ENCODE peak calls at places on chromosome 13, in six cellular contexts. One of them, this sample, is unnamed.

GRCh38 chr13:110271313-110271712 is 35.6 kb downstream of the COL4A1 start:
- DNase-seq in heart right ventricle: no peak
- DNase-seq in stimulated activated CD4-positive, alpha-beta T cell treated with anti-CD3 and anti-CD28 coated beads, Interleukin-1b, Interleukin-23, amount 100 ng/mL, for 24 hours: no peak
- DNase-seq in NCI-H146: no peak
- DNase-seq in T-helper 1 cell: no peak
- DNase-seq in effector CD4-positive, alpha-beta T cell: no peak
- DNase-seq in this sample: no peak

GRCh38 chr13:37118002-37118401 is 12.5 kb upstream of the CSNK1A1L start:
- DNase-seq in stimulated activated CD4-positive, alpha-beta T cell treated with anti-CD3 and anti-CD28 coated beads, Interleukin-1b, Interleukin-23, amount 100 ng/mL, for 24 hours: no peak
- DNase-seq in heart right ventricle: peak
- DNase-seq in effector CD4-positive, alpha-beta T cell: no peak
- DNase-seq in T-helper 1 cell: no peak
- DNase-seq in NCI-H146: no peak
- DNase-seq in this sample: no peak

GRCh38 chr13:80783926-80784325 is 443.0 kb upstream of the SPRY2 start:
- DNase-seq in heart right ventricle: no peak
- DNase-seq in effector CD4-positive, alpha-beta T cell: no peak
- DNase-seq in T-helper 1 cell: no peak
- DNase-seq in stimulated activated CD4-positive, alpha-beta T cell treated with anti-CD3 and anti-CD28 coated beads, Interleukin-1b, Interleukin-23, amount 100 ng/mL, for 24 hours: no peak
- DNase-seq in NCI-H146: no peak
- DNase-seq in this sample: no peak

GRCh38 chr13:28652002-28652401 is 6.9 kb upstream of the POMP start:
- DNase-seq in NCI-H146: no peak
- DNase-seq in stimulated activated CD4-positive, alpha-beta T cell treated with anti-CD3 and anti-CD28 coated beads, Interleukin-1b, Interleukin-23, amount 100 ng/mL, for 24 hours: no peak
- DNase-seq in effector CD4-positive, alpha-beta T cell: no peak
- DNase-seq in T-helper 1 cell: no peak
- DNase-seq in heart right ventricle: no peak
- DNase-seq in this sample: no peak

GRCh38 chr13:48235100-48235813 is 2.3 kb downstream of the ITM2B start:
- DNase-seq in stimulated activated CD4-positive, alpha-beta T cell treated with anti-CD3 and anti-CD28 coated beads, Interleukin-1b, Interleukin-23, amount 100 ng/mL, for 24 hours: no peak
- DNase-seq in T-helper 1 cell: no peak
- DNase-seq in NCI-H146: peak
- DNase-seq in effector CD4-positive, alpha-beta T cell: no peak
- DNase-seq in heart right ventricle: no peak
- DNase-seq in this sample: peak

GRCh38 chr13:67967031-67967430 is 736.9 kb upstream of the PCDH9 start:
- DNase-seq in heart right ventricle: no peak
- DNase-seq in NCI-H146: no peak
- DNase-seq in T-helper 1 cell: no peak
- DNase-seq in effector CD4-positive, alpha-beta T cell: no peak
- DNase-seq in stimulated activated CD4-positive, alpha-beta T cell treated with anti-CD3 and anti-CD28 coated beads, Interleukin-1b, Interleukin-23, amount 100 ng/mL, for 24 hours: no peak
- DNase-seq in this sample: no peak

GRCh38 chr13:95676775-95677563 is at the start of gene DNAJC3:
- DNase-seq in NCI-H146: peak
- DNase-seq in heart right ventricle: peak
- DNase-seq in T-helper 1 cell: peak
- DNase-seq in effector CD4-positive, alpha-beta T cell: peak
- DNase-seq in stimulated activated CD4-positive, alpha-beta T cell treated with anti-CD3 and anti-CD28 coated beads, Interleukin-1b, Interleukin-23, amount 100 ng/mL, for 24 hours: peak
- DNase-seq in this sample: peak

GRCh38 chr13:90918551-90918950 is 428.9 kb upstream of the MIR17HG start:
- DNase-seq in T-helper 1 cell: no peak
- DNase-seq in effector CD4-positive, alpha-beta T cell: no peak
- DNase-seq in stimulated activated CD4-positive, alpha-beta T cell treated with anti-CD3 and anti-CD28 coated beads, Interleukin-1b, Interleukin-23, amount 100 ng/mL, for 24 hours: no peak
- DNase-seq in heart right ventricle: no peak
- DNase-seq in NCI-H146: no peak
- DNase-seq in this sample: no peak

GRCh38 chr13:51552027-51552426 is 32.2 kb upstream of the WDFY2 start:
- DNase-seq in stimulated activated CD4-positive, alpha-beta T cell treated with anti-CD3 and anti-CD28 coated beads, Interleukin-1b, Interleukin-23, amount 100 ng/mL, for 24 hours: no peak
- DNase-seq in heart right ventricle: no peak
- DNase-seq in T-helper 1 cell: no peak
- DNase-seq in NCI-H146: no peak
- DNase-seq in effector CD4-positive, alpha-beta T cell: no peak
- DNase-seq in this sample: peak

GRCh38 chr13:109345433-109345941 is 440.9 kb downstream of the IRS2 start:
- DNase-seq in T-helper 1 cell: no peak
- DNase-seq in stimulated activated CD4-positive, alpha-beta T cell treated with anti-CD3 and anti-CD28 coated beads, Interleukin-1b, Interleukin-23, amount 100 ng/mL, for 24 hours: no peak
- DNase-seq in NCI-H146: no peak
- DNase-seq in effector CD4-positive, alpha-beta T cell: no peak
- DNase-seq in heart right ventricle: no peak
- DNase-seq in this sample: no peak

GRCh38 chr13:33518442-33518841 is 232.9 kb upstream of the STARD13 start:
- DNase-seq in effector CD4-positive, alpha-beta T cell: no peak
- DNase-seq in heart right ventricle: no peak
- DNase-seq in T-helper 1 cell: no peak
- DNase-seq in NCI-H146: no peak
- DNase-seq in stimulated activated CD4-positive, alpha-beta T cell treated with anti-CD3 and anti-CD28 coated beads, Interleukin-1b, Interleukin-23, amount 100 ng/mL, for 24 hours: no peak
- DNase-seq in this sample: no peak

GRCh38 chr13:101425623-101426022 is 9.3 kb upstream of the NALCN start:
- DNase-seq in NCI-H146: no peak
- DNase-seq in heart right ventricle: no peak
- DNase-seq in stimulated activated CD4-positive, alpha-beta T cell treated with anti-CD3 and anti-CD28 coated beads, Interleukin-1b, Interleukin-23, amount 100 ng/mL, for 24 hours: no peak
- DNase-seq in effector CD4-positive, alpha-beta T cell: no peak
- DNase-seq in T-helper 1 cell: no peak
- DNase-seq in this sample: no peak

GRCh38 chr13:41075485-41075884 is 14.2 kb downstream of the WBP4 start:
- DNase-seq in effector CD4-positive, alpha-beta T cell: no peak
- DNase-seq in heart right ventricle: no peak
- DNase-seq in T-helper 1 cell: no peak
- DNase-seq in NCI-H146: no peak
- DNase-seq in stimulated activated CD4-positive, alpha-beta T cell treated with anti-CD3 and anti-CD28 coated beads, Interleukin-1b, Interleukin-23, amount 100 ng/mL, for 24 hours: no peak
- DNase-seq in this sample: no peak

GRCh38 chr13:48210178-48210577 is 22.8 kb upstream of the ITM2B start:
- DNase-seq in heart right ventricle: no peak
- DNase-seq in T-helper 1 cell: no peak
- DNase-seq in effector CD4-positive, alpha-beta T cell: no peak
- DNase-seq in NCI-H146: no peak
- DNase-seq in stimulated activated CD4-positive, alpha-beta T cell treated with anti-CD3 and anti-CD28 coated beads, Interleukin-1b, Interleukin-23, amount 100 ng/mL, for 24 hours: no peak
- DNase-seq in this sample: no peak

GRCh38 chr13:106499905-106500304 is 35.6 kb downstream of the EFNB2 start:
- DNase-seq in T-helper 1 cell: no peak
- DNase-seq in heart right ventricle: no peak
- DNase-seq in stimulated activated CD4-positive, alpha-beta T cell treated with anti-CD3 and anti-CD28 coated beads, Interleukin-1b, Interleukin-23, amount 100 ng/mL, for 24 hours: no peak
- DNase-seq in effector CD4-positive, alpha-beta T cell: no peak
- DNase-seq in NCI-H146: no peak
- DNase-seq in this sample: no peak

GRCh38 chr13:91747164-91747563 is 348.7 kb downstream of the GPC5 start:
- DNase-seq in stimulated activated CD4-positive, alpha-beta T cell treated with anti-CD3 and anti-CD28 coated beads, Interleukin-1b, Interleukin-23, amount 100 ng/mL, for 24 hours: no peak
- DNase-seq in effector CD4-positive, alpha-beta T cell: no peak
- DNase-seq in NCI-H146: peak
- DNase-seq in heart right ventricle: no peak
- DNase-seq in T-helper 1 cell: no peak
- DNase-seq in this sample: no peak

GRCh38 chr13:45436332-45436731 is 18.2 kb upstream of the SLC25A30 start:
- DNase-seq in effector CD4-positive, alpha-beta T cell: no peak
- DNase-seq in heart right ventricle: no peak
- DNase-seq in stimulated activated CD4-positive, alpha-beta T cell treated with anti-CD3 and anti-CD28 coated beads, Interleukin-1b, Interleukin-23, amount 100 ng/mL, for 24 hours: no peak
- DNase-seq in NCI-H146: no peak
- DNase-seq in T-helper 1 cell: no peak
- DNase-seq in this sample: no peak

GRCh38 chr13:87666826-87667225 is 4.3 kb upstream of the SLITRK5 start:
- DNase-seq in NCI-H146: peak
- DNase-seq in heart right ventricle: no peak
- DNase-seq in T-helper 1 cell: no peak
- DNase-seq in stimulated activated CD4-positive, alpha-beta T cell treated with anti-CD3 and anti-CD28 coated beads, Interleukin-1b, Interleukin-23, amount 100 ng/mL, for 24 hours: no peak
- DNase-seq in effector CD4-positive, alpha-beta T cell: no peak
- DNase-seq in this sample: no peak

GRCh38 chr13:107299717-107300116 is 731.8 kb upstream of the ARGLU1 start:
- DNase-seq in heart right ventricle: no peak
- DNase-seq in stimulated activated CD4-positive, alpha-beta T cell treated with anti-CD3 and anti-CD28 coated beads, Interleukin-1b, Interleukin-23, amount 100 ng/mL, for 24 hours: no peak
- DNase-seq in T-helper 1 cell: no peak
- DNase-seq in effector CD4-positive, alpha-beta T cell: no peak
- DNase-seq in NCI-H146: no peak
- DNase-seq in this sample: no peak

This sample was measured in adrenal gland.